ENCODE peak calls at places on chromosomes 1 and 21, in eight cellular contexts. One of them, this sample, is unnamed. For H3K9me2, the result is how much of the 10 kb centered on the place peaks cover.

GRCh38 chr1:161115132-161115711 is 2.6 kb downstream of the PFDN2 start:
- DNase-seq in OCI-LY7: no peak
- DNase-seq in GM23338: no peak
- DNase-seq in SK-N-SH: no peak
- DNase-seq in HCT116: peak
- DNase-seq in PC-9: peak
- DNase-seq in MM.1S: no peak
- DNase-seq in PC-3: peak
- DNase-seq in this sample: no peak

GRCh38 chr1:215321802-215322201 is 239.3 kb downstream of the KCNK2 start:
- DNase-seq in HCT116: no peak
- DNase-seq in PC-9: no peak
- DNase-seq in MM.1S: no peak
- DNase-seq in OCI-LY7: no peak
- DNase-seq in SK-N-SH: no peak
- DNase-seq in PC-3: no peak
- DNase-seq in GM23338: no peak
- DNase-seq in this sample: no peak

GRCh38 chr21:17572431-17572830 is 40.3 kb downstream of the BTG3 start:
- DNase-seq in HCT116: no peak
- DNase-seq in OCI-LY7: no peak
- DNase-seq in GM23338: no peak
- DNase-seq in SK-N-SH: no peak
- DNase-seq in PC-9: no peak
- DNase-seq in PC-3: no peak
- DNase-seq in MM.1S: no peak
- DNase-seq in this sample: no peak

GRCh38 chr1:204254031-204254661 is 40.4 kb upstream of the GOLT1A start:
- DNase-seq in HCT116: no peak
- DNase-seq in MM.1S: no peak
- DNase-seq in OCI-LY7: no peak
- DNase-seq in GM23338: peak
- DNase-seq in PC-3: peak
- DNase-seq in PC-9: peak
- DNase-seq in SK-N-SH: no peak
- DNase-seq in this sample: peak

GRCh38 chr1:87794788-87795614 is 466.3 kb downstream of the LMO4 start:
- DNase-seq in MM.1S: no peak
- DNase-seq in PC-3: peak
- DNase-seq in SK-N-SH: no peak
- DNase-seq in GM23338: no peak
- DNase-seq in OCI-LY7: no peak
- DNase-seq in HCT116: peak
- DNase-seq in PC-9: peak
- DNase-seq in this sample: peak

GRCh38 chr1:186978596-186979556 is 150.1 kb downstream of the PLA2G4A start:
- DNase-seq in MM.1S: no peak
- DNase-seq in SK-N-SH: peak
- DNase-seq in PC-9: no peak
- DNase-seq in HCT116: no peak
- DNase-seq in GM23338: no peak
- DNase-seq in PC-3: no peak
- DNase-seq in OCI-LY7: no peak
- DNase-seq in this sample: no peak

GRCh38 chr1:171470726-171471125 is 14.6 kb upstream of the PRRC2C start:
- DNase-seq in GM23338: no peak
- DNase-seq in SK-N-SH: no peak
- DNase-seq in PC-9: no peak
- DNase-seq in HCT116: no peak
- DNase-seq in OCI-LY7: no peak
- DNase-seq in PC-3: no peak
- DNase-seq in MM.1S: no peak
- DNase-seq in this sample: no peak

GRCh38 chr1:30929135-30929889 is 20.8 kb upstream of the SDC3 start:
- DNase-seq in OCI-LY7: peak
- DNase-seq in SK-N-SH: peak
- DNase-seq in MM.1S: peak
- DNase-seq in HCT116: no peak
- DNase-seq in PC-3: peak
- DNase-seq in PC-9: no peak
- DNase-seq in GM23338: peak
- DNase-seq in this sample: peak

GRCh38 chr1:15650433-15650832 is 33.2 kb downstream of the DDI2 start:
- DNase-seq in GM23338: no peak
- DNase-seq in SK-N-SH: no peak
- DNase-seq in OCI-LY7: no peak
- DNase-seq in MM.1S: no peak
- DNase-seq in PC-3: no peak
- DNase-seq in HCT116: no peak
- DNase-seq in PC-9: no peak
- DNase-seq in this sample: no peak

GRCh38 chr1:58732087-58732486 is 32.2 kb upstream of the MYSM1 start:
- DNase-seq in MM.1S: no peak
- DNase-seq in PC-3: peak
- DNase-seq in SK-N-SH: no peak
- DNase-seq in GM23338: no peak
- DNase-seq in HCT116: no peak
- DNase-seq in OCI-LY7: no peak
- DNase-seq in PC-9: no peak
- DNase-seq in this sample: no peak

GRCh38 chr1:81600878-81601658 is 199.7 kb upstream of the ADGRL2 start:
- DNase-seq in PC-3: no peak
- DNase-seq in PC-9: no peak
- DNase-seq in OCI-LY7: no peak
- DNase-seq in MM.1S: no peak
- DNase-seq in SK-N-SH: peak
- DNase-seq in HCT116: no peak
- DNase-seq in GM23338: no peak
- DNase-seq in this sample: no peak

GRCh38 chr1:226417830-226418546 is 10.1 kb upstream of the PARP1 start:
- DNase-seq in OCI-LY7: no peak
- DNase-seq in PC-9: no peak
- DNase-seq in MM.1S: no peak
- DNase-seq in HCT116: no peak
- DNase-seq in GM23338: no peak
- DNase-seq in PC-3: no peak
- DNase-seq in SK-N-SH: no peak
- DNase-seq in this sample: no peak

GRCh38 chr1:169090900-169091311 is 15.6 kb upstream of the ATP1B1 start:
- DNase-seq in SK-N-SH: no peak
- DNase-seq in MM.1S: no peak
- DNase-seq in PC-9: no peak
- DNase-seq in OCI-LY7: no peak
- DNase-seq in HCT116: no peak
- DNase-seq in PC-3: no peak
- DNase-seq in GM23338: no peak
- DNase-seq in this sample: no peak

GRCh38 chr1:54256756-54257155 is 56.8 kb downstream of the MRPL37 start:
- DNase-seq in SK-N-SH: peak
- DNase-seq in PC-3: no peak
- DNase-seq in PC-9: no peak
- DNase-seq in MM.1S: no peak
- DNase-seq in HCT116: no peak
- DNase-seq in GM23338: no peak
- DNase-seq in OCI-LY7: no peak
- DNase-seq in this sample: peak

GRCh38 chr1:211604548-211604947 is 25.6 kb upstream of the SLC30A1 start:
- DNase-seq in HCT116: no peak
- DNase-seq in GM23338: no peak
- DNase-seq in PC-9: no peak
- DNase-seq in PC-3: no peak
- DNase-seq in SK-N-SH: no peak
- DNase-seq in OCI-LY7: no peak
- DNase-seq in MM.1S: no peak
- DNase-seq in this sample: no peak

GRCh38 chr1:24111998-24112380 is at the start of gene MYOM3:
- DNase-seq in PC-3: no peak
- DNase-seq in SK-N-SH: no peak
- DNase-seq in PC-9: no peak
- DNase-seq in HCT116: no peak
- DNase-seq in OCI-LY7: no peak
- DNase-seq in GM23338: peak
- DNase-seq in MM.1S: no peak
- DNase-seq in this sample: no peak

GRCh38 chr1:24114753-24115152 is 2.8 kb upstream of the MYOM3 start:
- DNase-seq in MM.1S: no peak
- DNase-seq in GM23338: no peak
- DNase-seq in SK-N-SH: no peak
- DNase-seq in PC-3: no peak
- DNase-seq in HCT116: no peak
- DNase-seq in PC-9: no peak
- DNase-seq in OCI-LY7: no peak
- DNase-seq in this sample: no peak

GRCh38 chr1:24111264-24111997 is 504 bp downstream of the MYOM3 start:
- DNase-seq in MM.1S: no peak
- DNase-seq in HCT116: no peak
- DNase-seq in PC-3: no peak
- DNase-seq in OCI-LY7: no peak
- DNase-seq in GM23338: no peak
- DNase-seq in PC-9: no peak
- DNase-seq in SK-N-SH: peak
- DNase-seq in this sample: no peak

GRCh38 chr1:24110642-24111263 is 1.2 kb downstream of the MYOM3 start:
- DNase-seq in OCI-LY7: no peak
- DNase-seq in SK-N-SH: peak
- DNase-seq in GM23338: no peak
- DNase-seq in PC-3: no peak
- DNase-seq in HCT116: no peak
- DNase-seq in PC-9: no peak
- DNase-seq in MM.1S: no peak
- DNase-seq in this sample: no peak

GRCh38 chr1:24112381-24113169 is 640 bp upstream of the MYOM3 start:
- DNase-seq in MM.1S: peak
- DNase-seq in PC-9: peak
- DNase-seq in PC-3: peak
- DNase-seq in GM23338: peak
- DNase-seq in OCI-LY7: peak
- DNase-seq in SK-N-SH: peak
- DNase-seq in HCT116: peak
- DNase-seq in this sample: peak
- H3K9me2 ChIP-seq in MM.1S: under half
- H3K9me2 ChIP-seq in PC-9: under half
- H3K9me2 ChIP-seq in PC-3: under half
- H3K9me2 ChIP-seq in GM23338: under half
- H3K9me2 ChIP-seq in OCI-LY7: under half
- H3K9me2 ChIP-seq in SK-N-SH: under half
- H3K9me2 ChIP-seq in HCT116: under half
- H3K9me2 ChIP-seq in this sample: under half

DNA sequence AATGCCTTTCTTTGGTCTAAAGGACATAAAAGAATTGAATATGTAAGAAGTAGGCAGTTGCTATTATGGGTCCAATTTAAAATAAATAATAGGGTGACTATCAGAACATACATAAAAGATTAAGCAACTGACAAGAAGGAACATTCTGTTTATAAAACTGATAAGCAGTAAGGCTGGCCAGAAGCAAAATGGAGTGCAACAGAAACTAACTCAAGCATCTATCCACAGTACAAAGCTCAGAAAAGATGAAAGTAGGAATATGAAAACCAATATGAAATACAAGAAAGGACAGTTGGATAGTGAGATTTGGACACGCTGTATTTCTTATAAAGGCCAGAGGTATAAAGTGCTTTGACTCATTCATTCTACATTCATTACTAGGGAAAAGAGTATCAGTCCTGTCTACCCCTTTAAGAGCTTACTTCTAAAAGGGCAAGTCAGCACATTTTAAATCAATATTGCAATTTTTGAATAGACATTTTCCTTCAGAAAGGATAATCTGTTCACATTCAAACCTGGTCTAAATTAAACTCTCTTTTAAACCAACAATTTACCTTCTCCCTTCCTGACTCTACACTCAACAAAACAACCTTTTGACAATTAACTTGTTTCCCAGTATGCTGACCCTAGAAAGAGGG is 14.4 kb downstream of the ALDH9A1 start:
- DNase-seq in GM23338: no peak
- DNase-seq in PC-9: no peak
- DNase-seq in HCT116: no peak
- DNase-seq in OCI-LY7: no peak
- DNase-seq in PC-3: no peak
- DNase-seq in SK-N-SH: no peak
- DNase-seq in MM.1S: no peak
- DNase-seq in this sample: no peak
- TF ChIP-seq CTCF in GM23338: no peak
- TF ChIP-seq CTCF in PC-9: no peak
- TF ChIP-seq CTCF in HCT116: no peak
- TF ChIP-seq CTCF in OCI-LY7: no peak
- TF ChIP-seq CTCF in PC-3: no peak
- TF ChIP-seq CTCF in SK-N-SH: no peak
- TF ChIP-seq CTCF in MM.1S: no peak
- TF ChIP-seq CTCF in this sample: no peak

GRCh38 chr1:177656598-177656997 is 313.3 kb downstream of the SEC16B start:
- DNase-seq in OCI-LY7: no peak
- DNase-seq in SK-N-SH: no peak
- DNase-seq in HCT116: no peak
- DNase-seq in GM23338: no peak
- DNase-seq in MM.1S: no peak
- DNase-seq in PC-9: no peak
- DNase-seq in PC-3: no peak
- DNase-seq in this sample: no peak

GRCh38 chr1:177659259-177659658 is 310.6 kb downstream of the SEC16B start:
- DNase-seq in PC-3: no peak
- DNase-seq in GM23338: no peak
- DNase-seq in HCT116: no peak
- DNase-seq in OCI-LY7: no peak
- DNase-seq in SK-N-SH: peak
- DNase-seq in PC-9: no peak
- DNase-seq in MM.1S: no peak
- DNase-seq in this sample: no peak

GRCh38 chr1:177665935-177666334 is 303.9 kb downstream of the SEC16B start:
- DNase-seq in MM.1S: no peak
- DNase-seq in HCT116: no peak
- DNase-seq in SK-N-SH: no peak
- DNase-seq in PC-9: no peak
- DNase-seq in OCI-LY7: no peak
- DNase-seq in PC-3: no peak
- DNase-seq in GM23338: no peak
- DNase-seq in this sample: no peak

GRCh38 chr1:177660188-177660587 is 309.7 kb downstream of the SEC16B start:
- DNase-seq in PC-3: no peak
- DNase-seq in PC-9: no peak
- DNase-seq in HCT116: no peak
- DNase-seq in GM23338: no peak
- DNase-seq in MM.1S: peak
- DNase-seq in OCI-LY7: no peak
- DNase-seq in SK-N-SH: no peak
- DNase-seq in this sample: no peak
- H3K4me2 ChIP-seq in PC-3: no peak
- H3K4me2 ChIP-seq in PC-9: no peak
- H3K4me2 ChIP-seq in HCT116: no peak
- H3K4me2 ChIP-seq in GM23338: no peak
- H3K4me2 ChIP-seq in MM.1S: peak
- H3K4me2 ChIP-seq in OCI-LY7: no peak
- H3K4me2 ChIP-seq in SK-N-SH: no peak
- H3K4me2 ChIP-seq in this sample: no peak

DNA sequence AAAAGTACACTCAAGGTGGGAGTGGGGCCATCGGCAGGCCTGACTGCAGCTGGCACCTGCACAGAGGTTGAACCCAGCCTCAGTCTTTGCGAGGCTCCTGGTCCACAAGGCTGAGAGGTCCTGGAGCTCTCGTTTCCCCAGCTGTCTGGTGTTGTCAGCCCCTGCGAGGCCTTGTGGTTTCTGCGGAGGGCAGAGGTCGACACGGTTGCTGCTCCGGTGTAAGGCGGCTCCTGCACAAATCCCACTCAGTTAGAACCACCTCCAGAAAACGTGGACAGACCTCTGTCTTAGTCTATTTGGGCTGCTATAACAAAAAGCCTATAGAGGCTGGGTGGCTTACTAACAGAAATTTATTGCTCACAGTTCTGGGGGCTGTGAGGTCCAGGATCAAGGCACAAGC is 5.8 kb downstream of the KIAA1614 start:
- DNase-seq in SK-N-SH: no peak
- DNase-seq in GM23338: no peak
- DNase-seq in MM.1S: peak
- DNase-seq in PC-3: no peak
- DNase-seq in PC-9: no peak
- DNase-seq in HCT116: no peak
- DNase-seq in OCI-LY7: peak
- DNase-seq in this sample: no peak
- H3K9me2 ChIP-seq in SK-N-SH: under half
- H3K9me2 ChIP-seq in GM23338: under half
- H3K9me2 ChIP-seq in MM.1S: under half
- H3K9me2 ChIP-seq in PC-3: under half
- H3K9me2 ChIP-seq in PC-9: under half
- H3K9me2 ChIP-seq in HCT116: under half
- H3K9me2 ChIP-seq in OCI-LY7: under half
- H3K9me2 ChIP-seq in this sample: under half